ENCODE peak calls at places on chromosomes 2 and 18, in five cellular contexts. One of them, this sample, is unnamed. For H3K4me1 and H3K9me3, the result is how much of the 10 kb centered on the place peaks cover.

GRCh38 chr2:71452565-71452964 is 796 bp upstream of the DYSF start:
- DNase-seq in SJSA1: no peak
- DNase-seq in heart right ventricle: no peak
- DNase-seq in adrenal gland: peak
- DNase-seq in A549: peak
- DNase-seq in this sample: peak

GRCh38 chr2:217948341-217948791 is 54.4 kb downstream of the TNS1 start:
- DNase-seq in SJSA1: no peak
- DNase-seq in heart right ventricle: no peak
- DNase-seq in adrenal gland: no peak
- DNase-seq in A549: no peak
- DNase-seq in this sample: no peak

GRCh38 chr2:157572725-157573124 is 55.9 kb downstream of the ACVR1C start:
- DNase-seq in SJSA1: no peak
- DNase-seq in heart right ventricle: no peak
- DNase-seq in adrenal gland: no peak
- DNase-seq in A549: peak
- DNase-seq in this sample: no peak

GRCh38 chr2:72757177-72757775 is 68.6 kb downstream of the EXOC6B start:
- DNase-seq in SJSA1: peak
- DNase-seq in heart right ventricle: no peak
- DNase-seq in adrenal gland: peak
- DNase-seq in A549: peak
- DNase-seq in this sample: peak

GRCh38 chr18:57286949-57287348 is 65.4 kb upstream of the ST8SIA3 start:
- DNase-seq in SJSA1: no peak
- DNase-seq in heart right ventricle: no peak
- DNase-seq in adrenal gland: no peak
- DNase-seq in A549: no peak
- DNase-seq in this sample: no peak

GRCh38 chr18:63936156-63936931 is 12.8 kb upstream of the HMSD start:
- DNase-seq in SJSA1: peak
- DNase-seq in heart right ventricle: peak
- DNase-seq in adrenal gland: peak
- DNase-seq in A549: peak
- DNase-seq in this sample: peak

GRCh38 chr2:112996635-112997034 is 8.6 kb upstream of the IL36A start:
- DNase-seq in SJSA1: no peak
- DNase-seq in heart right ventricle: no peak
- DNase-seq in adrenal gland: no peak
- DNase-seq in A549: no peak
- DNase-seq in this sample: no peak

GRCh38 chr2:216299588-216299987 is 72.7 kb downstream of the MARCHF4 start:
- DNase-seq in SJSA1: no peak
- DNase-seq in heart right ventricle: no peak
- DNase-seq in adrenal gland: no peak
- DNase-seq in A549: no peak
- DNase-seq in this sample: no peak

GRCh38 chr2:186460465-186460864 is 25.6 kb upstream of the ZC3H15 start:
- DNase-seq in SJSA1: no peak
- DNase-seq in heart right ventricle: no peak
- DNase-seq in adrenal gland: no peak
- DNase-seq in A549: peak
- DNase-seq in this sample: no peak

GRCh38 chr2:112198780-112199179 is 56.1 kb downstream of the ZC3H8 start:
- DNase-seq in SJSA1: no peak
- DNase-seq in heart right ventricle: no peak
- DNase-seq in adrenal gland: no peak
- DNase-seq in A549: no peak
- DNase-seq in this sample: no peak

GRCh38 chr18:71252351-71252862 is 963.6 kb downstream of the SOCS6 start:
- DNase-seq in SJSA1: no peak
- DNase-seq in heart right ventricle: no peak
- DNase-seq in adrenal gland: no peak
- DNase-seq in A549: no peak
- DNase-seq in this sample: no peak

GRCh38 chr2:192307530-192307929 is 112.8 kb upstream of the TMEFF2 start:
- DNase-seq in SJSA1: no peak
- DNase-seq in heart right ventricle: no peak
- DNase-seq in adrenal gland: no peak
- DNase-seq in A549: no peak
- DNase-seq in this sample: no peak

GRCh38 chr2:125516496-125517109 is 1139.4 kb upstream of the GYPC start:
- DNase-seq in SJSA1: no peak
- DNase-seq in heart right ventricle: no peak
- DNase-seq in adrenal gland: no peak
- DNase-seq in A549: peak
- DNase-seq in this sample: no peak

GRCh38 chr2:55590810-55591440 is 26.5 kb downstream of the PPP4R3B start:
- DNase-seq in SJSA1: peak
- DNase-seq in heart right ventricle: no peak
- DNase-seq in adrenal gland: no peak
- DNase-seq in A549: peak
- DNase-seq in this sample: peak

GRCh38 chr2:118834440-118834810 is 13.0 kb downstream of the EN1 start:
- DNase-seq in SJSA1: no peak
- DNase-seq in heart right ventricle: no peak
- DNase-seq in adrenal gland: no peak
- DNase-seq in A549: no peak
- DNase-seq in this sample: no peak

GRCh38 chr2:20676353-20677215 is 9.6 kb downstream of the GDF7 start:
- DNase-seq in SJSA1: no peak
- DNase-seq in heart right ventricle: no peak
- DNase-seq in adrenal gland: no peak
- DNase-seq in A549: peak
- DNase-seq in this sample: no peak

GRCh38 chr2:96260404-96261260 is 5.2 kb downstream of the TMEM127 start:
- DNase-seq in SJSA1: peak
- DNase-seq in heart right ventricle: peak
- DNase-seq in adrenal gland: peak
- DNase-seq in A549: peak
- DNase-seq in this sample: no peak

GRCh38 chr2:96264656-96265348 is 995 bp downstream of the TMEM127 start:
- DNase-seq in SJSA1: peak
- DNase-seq in heart right ventricle: no peak
- DNase-seq in adrenal gland: peak
- DNase-seq in A549: no peak
- DNase-seq in this sample: no peak

GRCh38 chr2:96264086-96264485 is 1.7 kb downstream of the TMEM127 start:
- DNase-seq in SJSA1: no peak
- DNase-seq in heart right ventricle: no peak
- DNase-seq in adrenal gland: no peak
- DNase-seq in A549: no peak
- DNase-seq in this sample: no peak

GRCh38 chr2:96261328-96262003 is 4.3 kb downstream of the TMEM127 start:
- DNase-seq in SJSA1: no peak
- DNase-seq in heart right ventricle: no peak
- DNase-seq in adrenal gland: no peak
- DNase-seq in A549: no peak
- DNase-seq in this sample: no peak

DNA sequence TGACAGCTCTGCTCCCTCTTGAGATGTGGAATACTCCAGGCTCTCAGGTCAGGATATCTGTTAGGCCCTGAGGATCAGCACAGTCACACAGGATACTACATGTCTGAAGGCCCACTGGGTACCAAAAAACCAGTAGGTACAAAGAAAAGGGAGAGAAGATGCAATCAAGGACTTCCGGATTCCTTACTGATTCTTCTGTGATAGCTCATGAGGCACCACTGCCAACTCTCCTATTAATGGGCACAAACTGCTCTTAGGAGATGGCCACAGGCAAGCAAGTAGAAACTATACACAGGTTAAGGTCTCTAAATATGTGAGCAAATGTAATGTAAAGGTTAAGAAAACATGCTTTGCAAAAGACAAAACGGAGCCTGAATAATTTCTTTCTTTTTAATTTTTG is 3.5 kb downstream of the TMEM127 start:
- DNase-seq in SJSA1: no peak
- DNase-seq in heart right ventricle: no peak
- DNase-seq in adrenal gland: no peak
- DNase-seq in A549: no peak
- DNase-seq in this sample: no peak
- H3K4me1 ChIP-seq in SJSA1: under half
- H3K4me1 ChIP-seq in heart right ventricle: half or more
- H3K4me1 ChIP-seq in adrenal gland: half or more
- H3K4me1 ChIP-seq in A549: under half
- H3K4me1 ChIP-seq in this sample: under half

DNA sequence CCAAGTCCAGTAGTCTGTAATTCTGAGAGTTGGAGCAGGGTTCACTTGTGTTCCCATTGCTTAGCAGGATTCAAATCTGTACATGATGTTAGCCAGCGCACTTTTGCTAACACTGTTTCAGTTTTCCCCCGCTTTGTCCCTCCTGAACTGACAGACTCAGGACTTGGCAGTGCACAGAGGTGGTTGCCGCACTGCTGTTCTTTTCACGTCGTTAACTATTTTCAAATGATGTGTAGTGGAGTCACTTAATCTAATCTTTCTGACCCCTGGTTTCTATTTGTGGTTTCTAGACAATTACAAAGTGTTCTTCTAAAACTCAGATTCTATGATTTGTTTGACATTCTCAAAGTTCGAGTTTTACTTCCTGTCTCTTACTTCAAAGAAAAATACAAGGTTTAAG is 234.5 kb downstream of the RBM43 start:
- DNase-seq in SJSA1: no peak
- DNase-seq in heart right ventricle: no peak
- DNase-seq in adrenal gland: no peak
- DNase-seq in A549: no peak
- DNase-seq in this sample: no peak
- H3K9me3 ChIP-seq in SJSA1: under half
- H3K9me3 ChIP-seq in heart right ventricle: under half
- H3K9me3 ChIP-seq in adrenal gland: under half
- H3K9me3 ChIP-seq in A549: under half
- H3K9me3 ChIP-seq in this sample: under half

GRCh38 chr2:100895934-100896685 is 76.2 kb downstream of the NPAS2 start:
- DNase-seq in SJSA1: no peak
- DNase-seq in heart right ventricle: no peak
- DNase-seq in adrenal gland: no peak
- DNase-seq in A549: no peak
- DNase-seq in this sample: no peak

GRCh38 chr2:100891911-100892642 is 72.1 kb downstream of the NPAS2 start:
- DNase-seq in SJSA1: peak
- DNase-seq in heart right ventricle: no peak
- DNase-seq in adrenal gland: no peak
- DNase-seq in A549: peak
- DNase-seq in this sample: no peak

GRCh38 chr2:100894531-100895156 is 74.7 kb downstream of the NPAS2 start:
- DNase-seq in SJSA1: no peak
- DNase-seq in heart right ventricle: no peak
- DNase-seq in adrenal gland: no peak
- DNase-seq in A549: no peak
- DNase-seq in this sample: no peak

GRCh38 chr2:100895402-100895801 is 75.5 kb downstream of the NPAS2 start:
- DNase-seq in SJSA1: no peak
- DNase-seq in heart right ventricle: peak
- DNase-seq in adrenal gland: peak
- DNase-seq in A549: no peak
- DNase-seq in this sample: no peak

GRCh38 chr2:100893753-100894530 is 74.0 kb downstream of the NPAS2 start:
- DNase-seq in SJSA1: peak
- DNase-seq in heart right ventricle: no peak
- DNase-seq in adrenal gland: peak
- DNase-seq in A549: peak
- DNase-seq in this sample: no peak
- H3K4me1 ChIP-seq in SJSA1: under half
- H3K4me1 ChIP-seq in heart right ventricle: under half
- H3K4me1 ChIP-seq in adrenal gland: under half
- H3K4me1 ChIP-seq in A549: half or more
- H3K4me1 ChIP-seq in this sample: under half

GRCh38 chr2:12856934-12857660 is 140.4 kb downstream of the TRIB2 start:
- DNase-seq in SJSA1: peak
- DNase-seq in heart right ventricle: no peak
- DNase-seq in adrenal gland: no peak
- DNase-seq in A549: no peak
- DNase-seq in this sample: peak

GRCh38 chr2:12855508-12855907 is 138.8 kb downstream of the TRIB2 start:
- DNase-seq in SJSA1: no peak
- DNase-seq in heart right ventricle: no peak
- DNase-seq in adrenal gland: no peak
- DNase-seq in A549: no peak
- DNase-seq in this sample: no peak

GRCh38 chr2:12852135-12852534 is 135.4 kb downstream of the TRIB2 start:
- DNase-seq in SJSA1: no peak
- DNase-seq in heart right ventricle: no peak
- DNase-seq in adrenal gland: no peak
- DNase-seq in A549: no peak
- DNase-seq in this sample: no peak

GRCh38 chr2:12857891-12858290 is 141.2 kb downstream of the TRIB2 start:
- DNase-seq in SJSA1: no peak
- DNase-seq in heart right ventricle: no peak
- DNase-seq in adrenal gland: no peak
- DNase-seq in A549: no peak
- DNase-seq in this sample: peak

DNA sequence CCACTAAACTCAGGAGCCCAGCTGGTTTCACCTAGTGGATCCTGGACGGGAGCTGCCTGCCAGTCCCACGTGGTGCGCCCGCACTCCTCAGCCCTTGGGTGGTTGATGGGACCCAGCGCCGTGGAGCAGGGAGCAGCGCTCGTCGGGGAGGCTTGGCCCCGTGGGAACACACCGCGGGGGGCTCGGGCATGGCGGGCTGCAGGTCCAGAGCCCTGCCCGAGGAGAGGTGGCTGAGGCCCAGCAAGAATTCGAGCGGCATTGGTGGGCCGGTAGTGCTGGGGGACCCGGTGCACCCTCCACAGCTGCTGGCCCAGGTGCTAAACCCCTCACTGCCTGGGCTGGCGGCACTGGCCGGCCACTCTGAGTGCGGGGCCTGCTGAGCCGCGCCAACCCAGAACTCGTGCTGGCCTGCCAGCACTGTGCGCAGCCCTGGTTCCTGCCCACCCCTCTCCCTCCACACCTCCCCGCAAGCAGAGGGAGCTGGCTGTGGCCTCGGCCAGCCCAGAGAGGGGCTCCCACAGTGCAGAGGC is 137.3 kb downstream of the TRIB2 start:
- DNase-seq in SJSA1: no peak
- DNase-seq in heart right ventricle: no peak
- DNase-seq in adrenal gland: no peak
- DNase-seq in A549: no peak
- DNase-seq in this sample: no peak
- H3K9me3 ChIP-seq in SJSA1: under half
- H3K9me3 ChIP-seq in heart right ventricle: under half
- H3K9me3 ChIP-seq in adrenal gland: under half
- H3K9me3 ChIP-seq in A549: under half
- H3K9me3 ChIP-seq in this sample: under half

This sample was measured in keratinocyte.